ENCODE peak calls at places on chromosomes 4 and X, in ten cellular contexts. One of them, this sample, is unnamed.

GRCh38 chr4:40337523-40337922 is 2.4 kb downstream of the CHRNA9 start:
- DNase-seq in OCI-LY7: no peak
- DNase-seq in GM20000: no peak
- DNase-seq in astrocyte of the spinal cord: no peak
- DNase-seq in cardiac muscle cell: no peak
- DNase-seq in HCT116: no peak
- DNase-seq in HepG2: no peak
- DNase-seq in choroid plexus epithelial cell: peak
- DNase-seq in cardiac fibroblast: no peak
- DNase-seq in neural crest cell: no peak
- DNase-seq in this sample: no peak

GRCh38 chr4:139278956-139279722 is 886 bp downstream of the MGARP start:
- DNase-seq in OCI-LY7: no peak
- DNase-seq in cardiac fibroblast: no peak
- DNase-seq in GM20000: no peak
- DNase-seq in HepG2: no peak
- DNase-seq in choroid plexus epithelial cell: peak
- DNase-seq in HCT116: no peak
- DNase-seq in astrocyte of the spinal cord: peak
- DNase-seq in cardiac muscle cell: no peak
- DNase-seq in neural crest cell: no peak
- DNase-seq in this sample: no peak

GRCh38 chr4:37837446-37837845 is 11.0 kb downstream of the PGM2 start:
- DNase-seq in astrocyte of the spinal cord: peak
- DNase-seq in choroid plexus epithelial cell: peak
- DNase-seq in cardiac muscle cell: peak
- DNase-seq in OCI-LY7: peak
- DNase-seq in HCT116: no peak
- DNase-seq in neural crest cell: no peak
- DNase-seq in GM20000: no peak
- DNase-seq in cardiac fibroblast: peak
- DNase-seq in HepG2: no peak
- DNase-seq in this sample: peak

GRCh38 chrX:25976683-25977310 is 161.3 kb upstream of the MAGEB18 start:
- DNase-seq in neural crest cell: no peak
- DNase-seq in GM20000: no peak
- DNase-seq in HepG2: no peak
- DNase-seq in OCI-LY7: no peak
- DNase-seq in astrocyte of the spinal cord: no peak
- DNase-seq in HCT116: no peak
- DNase-seq in choroid plexus epithelial cell: no peak
- DNase-seq in cardiac fibroblast: no peak
- DNase-seq in cardiac muscle cell: no peak
- DNase-seq in this sample: no peak

GRCh38 chr4:152536545-152537182 is 772 bp upstream of the FBXW7 start:
- DNase-seq in astrocyte of the spinal cord: peak
- DNase-seq in neural crest cell: no peak
- DNase-seq in HCT116: peak
- DNase-seq in HepG2: peak
- DNase-seq in cardiac fibroblast: peak
- DNase-seq in GM20000: peak
- DNase-seq in cardiac muscle cell: peak
- DNase-seq in choroid plexus epithelial cell: peak
- DNase-seq in OCI-LY7: peak
- DNase-seq in this sample: peak

GRCh38 chr4:83075271-83075670 is 39.3 kb downstream of the PLAC8 start:
- DNase-seq in GM20000: no peak
- DNase-seq in HepG2: no peak
- DNase-seq in neural crest cell: no peak
- DNase-seq in cardiac fibroblast: no peak
- DNase-seq in cardiac muscle cell: peak
- DNase-seq in astrocyte of the spinal cord: no peak
- DNase-seq in choroid plexus epithelial cell: peak
- DNase-seq in HCT116: no peak
- DNase-seq in OCI-LY7: no peak
- DNase-seq in this sample: no peak

GRCh38 chrX:56248492-56248891 is 16.3 kb downstream of the KLF8 start:
- DNase-seq in cardiac muscle cell: peak
- DNase-seq in HepG2: peak
- DNase-seq in cardiac fibroblast: peak
- DNase-seq in choroid plexus epithelial cell: peak
- DNase-seq in GM20000: peak
- DNase-seq in neural crest cell: peak
- DNase-seq in HCT116: peak
- DNase-seq in OCI-LY7: peak
- DNase-seq in astrocyte of the spinal cord: peak
- DNase-seq in this sample: peak

GRCh38 chr4:23091674-23092073 is 398.9 kb downstream of the GBA3 start:
- DNase-seq in neural crest cell: no peak
- DNase-seq in HCT116: no peak
- DNase-seq in choroid plexus epithelial cell: no peak
- DNase-seq in HepG2: no peak
- DNase-seq in cardiac fibroblast: no peak
- DNase-seq in cardiac muscle cell: no peak
- DNase-seq in OCI-LY7: no peak
- DNase-seq in GM20000: no peak
- DNase-seq in astrocyte of the spinal cord: no peak
- DNase-seq in this sample: no peak

GRCh38 chr4:38842998-38843397 is 13.6 kb downstream of the TLR6 start:
- DNase-seq in choroid plexus epithelial cell: no peak
- DNase-seq in GM20000: no peak
- DNase-seq in neural crest cell: no peak
- DNase-seq in cardiac fibroblast: no peak
- DNase-seq in HCT116: no peak
- DNase-seq in OCI-LY7: no peak
- DNase-seq in cardiac muscle cell: no peak
- DNase-seq in astrocyte of the spinal cord: no peak
- DNase-seq in HepG2: no peak
- DNase-seq in this sample: no peak

GRCh38 chr4:175109933-175110332 is 191.8 kb downstream of the ADAM29 start:
- DNase-seq in choroid plexus epithelial cell: no peak
- DNase-seq in GM20000: no peak
- DNase-seq in astrocyte of the spinal cord: no peak
- DNase-seq in neural crest cell: no peak
- DNase-seq in cardiac fibroblast: no peak
- DNase-seq in OCI-LY7: peak
- DNase-seq in HepG2: no peak
- DNase-seq in cardiac muscle cell: no peak
- DNase-seq in HCT116: no peak
- DNase-seq in this sample: peak

GRCh38 chr4:58261526-58261925 is 1151.3 kb upstream of the IGFBP7 start:
- DNase-seq in HepG2: no peak
- DNase-seq in GM20000: no peak
- DNase-seq in OCI-LY7: no peak
- DNase-seq in astrocyte of the spinal cord: no peak
- DNase-seq in HCT116: no peak
- DNase-seq in neural crest cell: no peak
- DNase-seq in cardiac muscle cell: no peak
- DNase-seq in choroid plexus epithelial cell: no peak
- DNase-seq in cardiac fibroblast: no peak
- DNase-seq in this sample: no peak

GRCh38 chrX:118644378-118644777 is 83.0 kb upstream of the IL13RA1 start:
- DNase-seq in HepG2: peak
- DNase-seq in HCT116: peak
- DNase-seq in cardiac fibroblast: peak
- DNase-seq in neural crest cell: no peak
- DNase-seq in GM20000: peak
- DNase-seq in astrocyte of the spinal cord: peak
- DNase-seq in OCI-LY7: peak
- DNase-seq in choroid plexus epithelial cell: peak
- DNase-seq in cardiac muscle cell: peak
- DNase-seq in this sample: no peak

GRCh38 chr4:36206586-36206985 is 37.7 kb downstream of the ARAP2 start:
- DNase-seq in choroid plexus epithelial cell: no peak
- DNase-seq in OCI-LY7: no peak
- DNase-seq in GM20000: no peak
- DNase-seq in astrocyte of the spinal cord: no peak
- DNase-seq in neural crest cell: no peak
- DNase-seq in HCT116: no peak
- DNase-seq in cardiac fibroblast: no peak
- DNase-seq in HepG2: no peak
- DNase-seq in cardiac muscle cell: no peak
- DNase-seq in this sample: no peak

GRCh38 chr4:101956068-101956805 is 165.7 kb downstream of the BANK1 start:
- DNase-seq in neural crest cell: no peak
- DNase-seq in GM20000: no peak
- DNase-seq in OCI-LY7: no peak
- DNase-seq in HCT116: no peak
- DNase-seq in astrocyte of the spinal cord: no peak
- DNase-seq in cardiac fibroblast: no peak
- DNase-seq in HepG2: no peak
- DNase-seq in cardiac muscle cell: no peak
- DNase-seq in choroid plexus epithelial cell: no peak
- DNase-seq in this sample: no peak

GRCh38 chrX:120372667-120373370 is 10.9 kb downstream of the ATP1B4 start:
- DNase-seq in choroid plexus epithelial cell: peak
- DNase-seq in cardiac muscle cell: no peak
- DNase-seq in OCI-LY7: no peak
- DNase-seq in astrocyte of the spinal cord: no peak
- DNase-seq in neural crest cell: no peak
- DNase-seq in HepG2: no peak
- DNase-seq in GM20000: no peak
- DNase-seq in HCT116: no peak
- DNase-seq in cardiac fibroblast: peak
- DNase-seq in this sample: no peak

GRCh38 chr4:153710681-153711080 is 26.6 kb downstream of the TLR2 start:
- DNase-seq in HepG2: no peak
- DNase-seq in neural crest cell: no peak
- DNase-seq in astrocyte of the spinal cord: no peak
- DNase-seq in GM20000: no peak
- DNase-seq in HCT116: no peak
- DNase-seq in choroid plexus epithelial cell: no peak
- DNase-seq in OCI-LY7: no peak
- DNase-seq in cardiac muscle cell: no peak
- DNase-seq in cardiac fibroblast: no peak
- DNase-seq in this sample: no peak

GRCh38 chr4:153704522-153704921 is 20.4 kb downstream of the TLR2 start:
- DNase-seq in GM20000: no peak
- DNase-seq in HCT116: no peak
- DNase-seq in neural crest cell: no peak
- DNase-seq in cardiac fibroblast: no peak
- DNase-seq in HepG2: no peak
- DNase-seq in choroid plexus epithelial cell: no peak
- DNase-seq in astrocyte of the spinal cord: no peak
- DNase-seq in OCI-LY7: no peak
- DNase-seq in cardiac muscle cell: no peak
- DNase-seq in this sample: no peak

GRCh38 chr4:153706519-153706918 is 22.4 kb downstream of the TLR2 start:
- DNase-seq in choroid plexus epithelial cell: no peak
- DNase-seq in OCI-LY7: no peak
- DNase-seq in cardiac fibroblast: no peak
- DNase-seq in neural crest cell: no peak
- DNase-seq in HepG2: no peak
- DNase-seq in GM20000: no peak
- DNase-seq in HCT116: no peak
- DNase-seq in cardiac muscle cell: no peak
- DNase-seq in astrocyte of the spinal cord: no peak
- DNase-seq in this sample: no peak

GRCh38 chr4:153705743-153706468 is 21.8 kb downstream of the TLR2 start:
- DNase-seq in HCT116: no peak
- DNase-seq in GM20000: no peak
- DNase-seq in HepG2: no peak
- DNase-seq in cardiac fibroblast: no peak
- DNase-seq in astrocyte of the spinal cord: no peak
- DNase-seq in choroid plexus epithelial cell: no peak
- DNase-seq in OCI-LY7: peak
- DNase-seq in cardiac muscle cell: no peak
- DNase-seq in neural crest cell: no peak
- DNase-seq in this sample: no peak
- TF ChIP-seq CTCF in HCT116: no peak
- TF ChIP-seq CTCF in GM20000: no peak
- TF ChIP-seq CTCF in HepG2: no peak
- TF ChIP-seq CTCF in cardiac fibroblast: no peak
- TF ChIP-seq CTCF in astrocyte of the spinal cord: no peak
- TF ChIP-seq CTCF in choroid plexus epithelial cell: no peak
- TF ChIP-seq CTCF in OCI-LY7: no peak
- TF ChIP-seq CTCF in cardiac muscle cell: no peak
- TF ChIP-seq CTCF in neural crest cell: no peak
- TF ChIP-seq CTCF in this sample: no peak

GRCh38 chr4:24551492-24552330 is 32.6 kb downstream of the DHX15 start:
- DNase-seq in OCI-LY7: no peak
- DNase-seq in HepG2: no peak
- DNase-seq in cardiac fibroblast: peak
- DNase-seq in neural crest cell: no peak
- DNase-seq in choroid plexus epithelial cell: peak
- DNase-seq in HCT116: peak
- DNase-seq in cardiac muscle cell: peak
- DNase-seq in astrocyte of the spinal cord: no peak
- DNase-seq in GM20000: no peak
- DNase-seq in this sample: no peak
- TF ChIP-seq CTCF in OCI-LY7: peak
- TF ChIP-seq CTCF in HepG2: peak
- TF ChIP-seq CTCF in cardiac fibroblast: peak
- TF ChIP-seq CTCF in neural crest cell: peak
- TF ChIP-seq CTCF in choroid plexus epithelial cell: peak
- TF ChIP-seq CTCF in HCT116: peak
- TF ChIP-seq CTCF in cardiac muscle cell: peak
- TF ChIP-seq CTCF in astrocyte of the spinal cord: peak
- TF ChIP-seq CTCF in GM20000: no peak
- TF ChIP-seq CTCF in this sample: peak

GRCh38 chr4:176358083-176358469 is 38.3 kb downstream of the SPCS3 start:
- DNase-seq in OCI-LY7: no peak
- DNase-seq in GM20000: no peak
- DNase-seq in cardiac muscle cell: no peak
- DNase-seq in choroid plexus epithelial cell: no peak
- DNase-seq in HepG2: no peak
- DNase-seq in astrocyte of the spinal cord: no peak
- DNase-seq in HCT116: no peak
- DNase-seq in cardiac fibroblast: no peak
- DNase-seq in neural crest cell: no peak
- DNase-seq in this sample: no peak
- TF ChIP-seq CTCF in OCI-LY7: no peak
- TF ChIP-seq CTCF in GM20000: no peak
- TF ChIP-seq CTCF in cardiac muscle cell: no peak
- TF ChIP-seq CTCF in choroid plexus epithelial cell: no peak
- TF ChIP-seq CTCF in HepG2: no peak
- TF ChIP-seq CTCF in astrocyte of the spinal cord: no peak
- TF ChIP-seq CTCF in HCT116: no peak
- TF ChIP-seq CTCF in cardiac fibroblast: no peak
- TF ChIP-seq CTCF in neural crest cell: no peak
- TF ChIP-seq CTCF in this sample: no peak

DNA sequence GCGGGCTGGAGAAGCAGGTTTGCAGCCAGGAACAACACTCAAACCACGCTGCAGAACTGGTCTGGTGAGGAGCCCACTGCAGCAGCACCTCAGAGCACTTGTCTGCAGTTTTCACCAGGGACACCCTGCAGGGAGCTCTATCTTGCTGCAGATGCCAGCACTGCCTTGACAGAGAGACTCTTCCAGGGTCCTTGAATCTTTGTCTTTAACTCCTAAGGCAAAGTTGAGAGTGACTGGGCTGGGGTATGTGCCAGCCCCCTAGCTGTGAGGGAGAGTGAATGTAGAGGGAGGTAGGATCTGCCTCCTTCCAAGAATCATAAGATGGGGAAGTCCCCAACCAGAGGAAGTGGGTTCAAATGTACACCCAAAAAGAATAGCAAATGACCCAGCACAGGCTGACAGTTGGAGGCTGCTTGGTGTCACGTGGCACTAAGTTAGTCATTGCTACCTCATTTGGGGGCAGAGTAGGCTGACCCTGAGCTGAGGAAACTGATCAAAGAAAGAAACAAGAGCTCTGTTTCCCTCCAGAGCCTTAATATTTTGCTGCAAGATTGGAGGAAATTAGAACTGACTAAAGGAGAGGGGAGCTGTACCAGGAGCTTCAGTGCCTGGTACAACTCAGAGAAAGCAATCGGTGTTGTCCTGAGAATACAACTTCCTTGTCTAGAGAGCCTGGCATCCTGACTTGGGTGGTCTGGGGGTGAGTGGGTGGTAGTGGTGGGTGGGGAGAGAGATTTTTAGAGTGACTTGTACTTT is 28.2 kb upstream of the HUWE1 start:
- DNase-seq in GM20000: peak
- DNase-seq in astrocyte of the spinal cord: peak
- DNase-seq in choroid plexus epithelial cell: peak
- DNase-seq in cardiac fibroblast: peak
- DNase-seq in HepG2: no peak
- DNase-seq in HCT116: peak
- DNase-seq in neural crest cell: no peak
- DNase-seq in OCI-LY7: peak
- DNase-seq in cardiac muscle cell: peak
- DNase-seq in this sample: peak
- TF ChIP-seq CTCF in GM20000: no peak
- TF ChIP-seq CTCF in astrocyte of the spinal cord: no peak
- TF ChIP-seq CTCF in choroid plexus epithelial cell: peak
- TF ChIP-seq CTCF in cardiac fibroblast: no peak
- TF ChIP-seq CTCF in HepG2: no peak
- TF ChIP-seq CTCF in HCT116: no peak
- TF ChIP-seq CTCF in neural crest cell: no peak
- TF ChIP-seq CTCF in OCI-LY7: peak
- TF ChIP-seq CTCF in cardiac muscle cell: no peak
- TF ChIP-seq CTCF in this sample: no peak

This sample was measured in activated CD8-positive, alpha-beta T cell treated with anti-CD3 and anti-CD28 coated beads for 36 hours.